ENCODE peak calls at places on chromosomes 5 and 9, in ten cellular contexts. One of them, this sample, is unnamed.

GRCh38 chr5:159240301-159240870 is 22.7 kb upstream of the UBLCP1 start:
- DNase-seq in hepatic stellate cell: no peak
- DNase-seq in ELF-1: no peak
- DNase-seq in hippocampal formation: no peak
- DNase-seq in NCI-H2029: no peak
- DNase-seq in ELR: peak
- DNase-seq in OCI-M1: peak
- DNase-seq in iris pigment epithelial cell: peak
- DNase-seq in PC-9: peak
- DNase-seq in heart left ventricle: no peak
- DNase-seq in this sample: no peak

GRCh38 chr9:6711403-6711802 is 46.4 kb upstream of the KDM4C start:
- DNase-seq in OCI-M1: no peak
- DNase-seq in iris pigment epithelial cell: peak
- DNase-seq in PC-9: no peak
- DNase-seq in hepatic stellate cell: no peak
- DNase-seq in ELR: no peak
- DNase-seq in NCI-H2029: no peak
- DNase-seq in heart left ventricle: no peak
- DNase-seq in hippocampal formation: no peak
- DNase-seq in ELF-1: no peak
- DNase-seq in this sample: no peak

GRCh38 chr5:76180817-76181805 is 97.9 kb downstream of the SV2C start:
- DNase-seq in iris pigment epithelial cell: peak
- DNase-seq in OCI-M1: peak
- DNase-seq in heart left ventricle: no peak
- DNase-seq in NCI-H2029: no peak
- DNase-seq in PC-9: peak
- DNase-seq in hepatic stellate cell: no peak
- DNase-seq in ELF-1: peak
- DNase-seq in hippocampal formation: no peak
- DNase-seq in ELR: no peak
- DNase-seq in this sample: no peak

GRCh38 chr5:59519338-59519737 is 374.2 kb downstream of the PDE4D start:
- DNase-seq in heart left ventricle: no peak
- DNase-seq in iris pigment epithelial cell: no peak
- DNase-seq in PC-9: no peak
- DNase-seq in OCI-M1: no peak
- DNase-seq in ELF-1: no peak
- DNase-seq in hippocampal formation: no peak
- DNase-seq in NCI-H2029: no peak
- DNase-seq in ELR: no peak
- DNase-seq in hepatic stellate cell: no peak
- DNase-seq in this sample: no peak

GRCh38 chr9:133762488-133763271 is 24.5 kb upstream of the SARDH start:
- DNase-seq in NCI-H2029: no peak
- DNase-seq in iris pigment epithelial cell: no peak
- DNase-seq in OCI-M1: no peak
- DNase-seq in ELF-1: no peak
- DNase-seq in heart left ventricle: no peak
- DNase-seq in ELR: no peak
- DNase-seq in hippocampal formation: no peak
- DNase-seq in hepatic stellate cell: no peak
- DNase-seq in PC-9: no peak
- DNase-seq in this sample: no peak

GRCh38 chr5:140130949-140131733 is 5.4 kb downstream of the IGIP start:
- DNase-seq in PC-9: no peak
- DNase-seq in heart left ventricle: no peak
- DNase-seq in iris pigment epithelial cell: no peak
- DNase-seq in ELR: peak
- DNase-seq in ELF-1: no peak
- DNase-seq in hepatic stellate cell: no peak
- DNase-seq in NCI-H2029: no peak
- DNase-seq in OCI-M1: no peak
- DNase-seq in hippocampal formation: no peak
- DNase-seq in this sample: no peak

GRCh38 chr5:158246661-158247060 is 387.7 kb upstream of the CLINT1 start:
- DNase-seq in OCI-M1: no peak
- DNase-seq in ELR: no peak
- DNase-seq in hepatic stellate cell: no peak
- DNase-seq in PC-9: no peak
- DNase-seq in hippocampal formation: no peak
- DNase-seq in iris pigment epithelial cell: no peak
- DNase-seq in NCI-H2029: no peak
- DNase-seq in ELF-1: no peak
- DNase-seq in heart left ventricle: no peak
- DNase-seq in this sample: no peak

GRCh38 chr5:83509535-83509934 is 38.0 kb downstream of the VCAN start:
- DNase-seq in OCI-M1: no peak
- DNase-seq in NCI-H2029: peak
- DNase-seq in iris pigment epithelial cell: peak
- DNase-seq in heart left ventricle: peak
- DNase-seq in hippocampal formation: no peak
- DNase-seq in hepatic stellate cell: no peak
- DNase-seq in ELF-1: peak
- DNase-seq in ELR: peak
- DNase-seq in PC-9: no peak
- DNase-seq in this sample: no peak

GRCh38 chr5:131394128-131394527 is 130.3 kb downstream of the CDC42SE2 start:
- DNase-seq in ELR: no peak
- DNase-seq in PC-9: no peak
- DNase-seq in OCI-M1: no peak
- DNase-seq in heart left ventricle: no peak
- DNase-seq in iris pigment epithelial cell: peak
- DNase-seq in ELF-1: no peak
- DNase-seq in hepatic stellate cell: no peak
- DNase-seq in NCI-H2029: no peak
- DNase-seq in hippocampal formation: no peak
- DNase-seq in this sample: no peak

This sample was measured in left ventricle myocardium inferior.